ENCODE peak calls at places on chromosomes 16 and 17, in seven cellular contexts. F, Q, V, U, A, R and I are unnamed samples. For H3K27me3, the result is how much of the 10 kb centered on the place peaks cover.

GRCh38 chr16:75267631-75268264 is 16.3 kb upstream of the BCAR1 start:
- DNase-seq in R (peak), V (peak), Q (peak), U (peak), A (no peak), F (no peak), I (peak)

GRCh38 chr17:37506678-37507077 is 17.0 kb downstream of the DUSP14 start:
- DNase-seq in R (no peak), F (no peak), U (no peak), A (no peak), Q (peak), V (no peak), I (no peak)

GRCh38 chr17:59534583-59534982 is 30.8 kb upstream of the DHX40 start:
- DNase-seq in V (no peak), Q (peak), A (no peak), R (no peak), U (no peak), F (no peak), I (no peak)

GRCh38 chr16:30488764-30489595 is 16.4 kb downstream of the ITGAL start:
- DNase-seq in F (no peak), A (no peak), Q (no peak), R (no peak), V (no peak), U (no peak), I (no peak)

GRCh38 chr17:149231-149630 is 11.9 kb downstream of the SCGB1C2 start:
- DNase-seq in Q (no peak), U (no peak), V (peak), R (peak), F (no peak), A (peak), I (no peak)

GRCh38 chr17:65401581-65401980 is 159.9 kb downstream of the AXIN2 start:
- DNase-seq in U (no peak), V (no peak), Q (no peak), F (no peak), A (no peak), R (no peak), I (no peak)

GRCh38 chr17:77356109-77356689 is 215.4 kb downstream of the SEC14L1 start:
- DNase-seq in U (no peak), A (no peak), Q (no peak), F (no peak), V (peak), R (peak), I (no peak)

GRCh38 chr16:81873843-81874752 is 95.0 kb downstream of the PLCG2 start:
- DNase-seq in A (peak), R (no peak), F (no peak), U (peak), Q (peak), V (peak), I (peak)

GRCh38 chr17:31571124-31571892 is 179.8 kb downstream of the RAB11FIP4 start:
- DNase-seq in A (no peak), U (peak), V (peak), R (peak), Q (no peak), F (no peak), I (peak)

GRCh38 chr17:51029568-51030463 is 90.9 kb downstream of the SPAG9 start:
- DNase-seq in F (no peak), V (no peak), Q (peak), U (no peak), R (no peak), A (no peak), I (no peak)

GRCh38 chr17:76735006-76735405 is 2.1 kb downstream of the SRSF2 start:
- DNase-seq in Q (no peak), U (no peak), V (no peak), R (no peak), A (no peak), F (no peak), I (no peak)

GRCh38 chr17:82108038-82108998 is 10.3 kb upstream of the FASN start:
- DNase-seq in Q (no peak), F (no peak), V (no peak), A (no peak), U (no peak), R (no peak), I (peak)

DNA sequence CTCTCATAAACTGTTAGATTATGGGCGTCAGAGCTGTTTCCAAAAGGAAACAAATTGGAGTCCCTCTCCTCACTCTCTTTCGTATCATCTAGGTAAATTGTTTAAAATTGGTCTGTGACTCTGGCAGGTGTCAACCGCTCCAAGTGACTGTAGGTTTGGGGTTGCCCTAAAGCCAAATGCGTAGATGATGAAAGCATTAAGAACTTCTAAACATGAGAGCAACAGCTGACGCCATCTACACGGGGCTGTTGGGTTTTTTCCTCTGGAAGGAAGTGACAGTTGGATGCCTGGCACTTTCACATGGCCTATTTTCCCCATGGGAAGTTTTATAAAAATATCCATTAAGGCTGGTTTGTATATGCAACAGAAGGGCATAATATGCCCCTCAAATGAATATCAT is 215.7 kb upstream of the CACNG5 start:
- DNase-seq in V (no peak), Q (no peak), A (no peak), R (no peak), F (no peak), U (no peak), I (no peak)
- H3K4me3 ChIP-seq in V (no peak), Q (no peak), A (no peak), R (no peak), F (no peak), U (no peak), I (no peak)

DNA sequence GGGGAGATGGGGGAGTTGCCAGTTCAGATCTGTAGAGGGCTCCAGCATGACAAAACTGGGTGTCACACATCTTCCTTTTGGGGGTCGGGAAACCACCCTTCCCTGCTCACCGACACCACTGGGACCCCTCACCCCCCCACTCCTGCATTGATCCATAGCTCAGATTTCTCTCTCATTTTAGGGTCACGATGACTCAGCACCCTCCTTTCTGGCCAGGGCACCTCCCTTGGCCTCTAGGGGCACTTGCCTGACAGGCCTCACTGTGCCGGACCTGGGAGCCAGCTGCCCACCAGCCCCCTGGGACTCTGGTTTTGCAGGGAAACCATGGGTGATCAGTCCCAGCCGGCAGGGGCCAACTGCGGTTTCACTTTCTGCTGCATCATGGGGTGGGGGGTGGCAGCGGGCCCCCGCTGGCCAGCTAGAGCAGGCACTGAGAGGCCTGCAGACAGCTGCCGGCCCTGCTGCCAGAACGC is 239.4 kb downstream of the MRTFB start:
- DNase-seq in Q (no peak), A (peak), V (no peak), U (peak), R (no peak), F (no peak), I (no peak)
- H3K27ac ChIP-seq in Q (no peak), A (no peak), V (no peak), U (peak), R (no peak), F (no peak), I (peak)

DNA sequence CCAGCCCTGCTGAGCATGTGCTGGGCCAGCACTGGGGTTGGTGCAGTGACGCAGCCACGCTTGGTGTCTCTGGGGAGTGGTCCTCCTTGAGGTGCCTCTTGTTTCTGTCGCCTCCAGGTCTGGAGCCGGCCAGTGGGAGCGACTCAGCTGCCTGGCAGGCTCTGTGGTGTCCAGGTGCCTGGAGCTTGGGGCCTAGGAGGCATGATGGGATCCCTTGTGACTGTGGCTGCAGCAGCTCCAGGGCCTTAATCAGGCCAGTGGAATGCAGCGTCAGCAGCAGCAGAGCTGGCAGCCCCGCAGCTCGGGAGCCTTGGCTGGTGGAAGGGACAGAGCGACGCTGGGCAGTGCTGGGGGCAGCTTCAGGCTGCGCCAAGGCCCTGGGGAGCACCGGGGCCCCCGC is 74.7 kb upstream of the CIBAR2 start:
- DNase-seq in R (peak), F (no peak), Q (no peak), U (no peak), A (no peak), V (no peak), I (peak)
- H3K27me3 ChIP-seq in R (under half), F (under half), Q (under half), U (under half), A (under half), V (under half), I (under half)

GRCh38 chr17:7235693-7236665 is 1.7 kb upstream of the DVL2 start:
- DNase-seq in Q (no peak), V (peak), F (no peak), A (peak), U (no peak), R (no peak), I (no peak)
- H3K4me3 ChIP-seq in Q (no peak), V (no peak), F (no peak), A (no peak), U (no peak), R (no peak), I (peak)

DNA sequence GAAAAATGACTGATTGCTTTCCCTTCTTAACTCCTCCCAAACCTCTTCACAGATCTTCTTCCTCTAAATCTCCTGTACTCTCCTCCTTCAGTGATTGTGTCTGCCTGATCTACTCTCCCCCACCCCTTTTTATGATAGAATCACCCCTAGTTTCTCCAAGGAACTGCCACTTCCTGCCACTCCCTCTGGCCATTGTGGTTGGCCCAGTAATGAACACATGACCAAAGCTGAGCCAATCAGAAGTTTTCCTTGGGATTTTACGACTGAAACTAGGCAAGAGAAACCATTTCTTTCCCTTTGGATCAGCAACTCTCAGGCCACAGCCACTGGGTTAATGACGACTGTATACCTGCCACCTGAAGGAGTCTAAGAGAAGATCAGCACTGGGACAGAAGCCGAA is 15.9 kb downstream of the IRX3 start:
- DNase-seq in Q (no peak), F (no peak), U (no peak), R (no peak), A (no peak), V (no peak), I (no peak)
- H3K27ac ChIP-seq in Q (no peak), F (no peak), U (no peak), R (no peak), A (no peak), V (no peak), I (no peak)

GRCh38 chr17:7414837-7415236 is 5.3 kb upstream of the SPEM1 start:
- DNase-seq in R (no peak), Q (no peak), A (no peak), F (no peak), V (no peak), U (no peak), I (no peak)

GRCh38 chr17:7411427-7411750 is 3.7 kb downstream of the NLGN2 start:
- DNase-seq in V (no peak), R (no peak), A (no peak), F (no peak), U (no peak), Q (no peak), I (no peak)

GRCh38 chr17:7410634-7411426 is 3.2 kb downstream of the NLGN2 start:
- DNase-seq in R (no peak), U (no peak), A (no peak), Q (no peak), F (no peak), V (no peak), I (no peak)

GRCh38 chr17:7415784-7416183 is 4.3 kb upstream of the SPEM1 start:
- DNase-seq in A (no peak), R (no peak), Q (no peak), V (no peak), U (no peak), F (no peak), I (no peak)

DNA sequence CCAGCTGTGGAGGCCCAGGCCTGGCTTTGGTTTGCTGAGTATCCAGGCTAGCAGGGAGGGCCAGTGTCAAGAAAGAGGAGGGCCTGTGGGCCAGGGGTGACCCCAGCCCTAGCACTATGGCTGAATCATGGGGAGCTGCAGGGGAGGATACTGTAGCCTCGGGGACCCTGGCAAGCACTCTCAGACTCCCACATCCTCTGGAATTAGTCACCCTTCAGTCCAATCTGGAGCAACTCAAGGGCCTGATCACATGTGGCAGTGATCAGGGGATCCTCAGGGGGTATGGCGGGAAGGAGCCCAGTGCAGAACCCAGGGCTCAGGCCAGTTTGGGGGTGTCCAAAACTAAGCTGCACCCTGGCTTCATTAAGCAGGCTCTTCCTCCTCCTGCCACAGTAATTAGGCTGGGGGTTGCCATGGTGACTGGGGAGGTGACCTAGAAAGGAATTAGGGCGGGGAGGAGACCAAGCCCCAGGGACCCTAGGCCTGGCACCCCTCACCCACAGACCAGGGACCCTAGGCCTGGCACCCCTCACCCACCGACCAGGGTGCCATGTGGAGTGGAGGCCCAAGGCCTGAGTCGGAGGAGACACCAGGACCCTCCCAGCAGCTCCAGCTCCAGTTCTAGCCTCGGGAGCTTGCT is 5.8 kb downstream of the NLGN2 start:
- DNase-seq in V (no peak), F (no peak), U (no peak), Q (no peak), A (no peak), R (no peak), I (no peak)
- H3K27me3 ChIP-seq in V (under half), F (under half), U (under half), Q (under half), A (under half), R (under half), I (under half)

GRCh38 chr16:86806181-86806837 is 228.0 kb downstream of the FOXL1 start:
- DNase-seq in V (no peak), U (no peak), R (no peak), Q (no peak), F (no peak), A (no peak), I (no peak)
- H3K4me3 ChIP-seq in V (no peak), U (no peak), R (no peak), Q (no peak), F (no peak), A (no peak), I (no peak)

GRCh38 chr16:24653725-24654124 is 75.7 kb upstream of the TNRC6A start:
- DNase-seq in U (no peak), V (no peak), R (no peak), A (no peak), F (no peak), Q (no peak), I (no peak)
- H3K27ac ChIP-seq in U (no peak), V (no peak), R (no peak), A (no peak), F (no peak), Q (no peak), I (no peak)

DNA sequence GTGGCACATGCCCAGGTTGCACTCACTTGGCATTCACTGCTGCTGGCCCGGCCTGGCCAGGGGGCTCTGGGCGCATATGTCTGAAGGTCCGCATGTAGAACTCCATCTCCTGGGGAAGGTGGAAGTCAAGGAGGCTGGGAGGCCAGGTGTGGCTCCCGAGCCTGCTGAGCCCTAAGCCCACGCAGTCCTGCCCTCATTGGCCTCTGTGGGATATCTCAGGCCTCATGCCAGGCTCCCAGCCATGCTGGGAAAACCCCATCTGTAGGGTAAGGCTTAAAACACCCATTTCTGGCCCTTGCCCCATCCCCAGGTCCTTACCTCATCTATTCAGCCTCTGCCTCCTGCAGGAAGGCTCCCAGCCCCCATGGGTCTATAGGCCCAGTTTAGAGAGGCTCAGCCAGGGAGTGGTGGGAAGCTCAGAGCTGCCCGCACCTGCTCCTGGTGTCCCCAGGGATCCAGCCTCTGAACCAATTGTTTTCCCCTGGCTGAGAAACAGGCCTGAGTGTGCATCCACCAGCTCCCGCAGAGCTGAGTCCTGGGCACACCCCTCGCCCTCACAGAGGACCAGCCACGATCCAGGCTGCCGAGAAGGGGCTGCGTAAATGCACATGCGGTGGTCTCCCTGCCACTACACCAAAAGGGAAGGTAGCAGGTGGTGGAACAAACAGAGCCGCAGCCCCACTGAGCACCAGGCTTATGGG is 2.3 kb upstream of the TPPP3 start:
- DNase-seq in F (no peak), V (no peak), A (peak), U (no peak), Q (no peak), R (no peak), I (no peak)
- H3K27me3 ChIP-seq in F (under half), V (under half), A (under half), U (under half), Q (under half), R (under half), I (under half)

GRCh38 chr16:17511340-17511739 is 40.6 kb upstream of the XYLT1 start:
- DNase-seq in F (no peak), Q (no peak), V (no peak), A (no peak), U (no peak), R (no peak), I (no peak)

GRCh38 chr16:17510532-17510931 is 39.8 kb upstream of the XYLT1 start:
- DNase-seq in V (no peak), F (no peak), U (no peak), A (no peak), R (no peak), Q (no peak), I (no peak)

GRCh38 chr16:17515421-17516210 is 44.9 kb upstream of the XYLT1 start:
- DNase-seq in A (no peak), Q (no peak), V (no peak), R (no peak), U (no peak), F (no peak), I (no peak)

GRCh38 chr16:17509194-17509593 is 38.4 kb upstream of the XYLT1 start:
- DNase-seq in V (no peak), U (no peak), A (no peak), R (no peak), Q (no peak), F (no peak), I (no peak)

GRCh38 chr16:17512636-17513220 is 42.0 kb upstream of the XYLT1 start:
- DNase-seq in F (no peak), A (no peak), V (no peak), R (no peak), Q (no peak), U (no peak), I (no peak)
- H3K4me3 ChIP-seq in F (no peak), A (no peak), V (no peak), R (no peak), Q (no peak), U (no peak), I (no peak)